ENCODE peak calls at places on chromosome 10, in seven cellular contexts. J is suprapubic skin, G is skeletal muscle cell, P is astrocyte of the cerebellum, O is GM23248, T is uterus, W is breast epithelium. U is an unnamed sample.

GRCh38 chr10:111698711-111699110 is 484.9 kb downstream of the GPAM start:
- DNase-seq in J (no peak), G (no peak), P (no peak), O (peak; percentile 33), T (no peak), W (no peak), U (no peak)

GRCh38 chr10:84352251-84352842 is 24.0 kb downstream of the CCSER2 start:
- DNase-seq in J (no peak), G (no peak), P (no peak), O (peak; percentile 73), T (no peak), W (peak; percentile 36), U (no peak)

GRCh38 chr10:116882631-116883030 is 33.3 kb downstream of the ENO4 start:
- DNase-seq in J (no peak), G (no peak), P (no peak), O (no peak), T (no peak), W (no peak), U (no peak)

GRCh38 chr10:91891285-91892001 is 17.8 kb downstream of the FGFBP3 start:
- DNase-seq in J (no peak), G (peak; percentile 76), P (no peak), O (peak; percentile 55), T (no peak), W (no peak), U (no peak)

GRCh38 chr10:2986341-2986933 is 80.9 kb upstream of the PFKP start:
- DNase-seq in J (no peak), G (no peak), P (no peak), O (no peak), T (no peak), W (no peak), U (no peak)

GRCh38 chr10:120422459-120422858 is 34.6 kb upstream of the PLPP4 start:
- DNase-seq in J (no peak), G (peak; percentile 83), P (peak; percentile 86), O (peak; percentile 98), T (no peak), W (no peak), U (no peak)

GRCh38 chr10:63707254-63707910 is 186.2 kb downstream of the REEP3 start:
- DNase-seq in J (no peak), G (peak; percentile 99), P (peak; percentile 99), O (peak; percentile 98), T (peak; percentile 79), W (no peak), U (no peak)

GRCh38 chr10:63431962-63432797 is 33.6 kb downstream of the JMJD1C start:
- DNase-seq in J (no peak), G (no peak), P (no peak), O (peak; percentile 14), T (no peak), W (no peak), U (no peak)

GRCh38 chr10:64515975-64516699 is 994.9 kb downstream of the REEP3 start:
- DNase-seq in J (no peak), G (no peak), P (no peak), O (no peak), T (no peak), W (no peak), U (no peak)

GRCh38 chr10:86100581-86101061 is 266.0 kb downstream of the GRID1 start:
- DNase-seq in J (no peak), G (no peak), P (no peak), O (peak; percentile 37), T (no peak), W (no peak), U (no peak)

GRCh38 chr10:116542007-116542677 is 3.6 kb upstream of the PNLIP start:
- DNase-seq in J (no peak), G (no peak), P (no peak), O (no peak), T (no peak), W (no peak), U (no peak)

GRCh38 chr10:49620286-49620810 is 6.5 kb downstream of the CHAT start:
- DNase-seq in J (peak; percentile 36), G (no peak), P (no peak), O (no peak), T (no peak), W (no peak), U (no peak)

GRCh38 chr10:70192325-70192966 is 22.1 kb upstream of the SAR1A start:
- DNase-seq in J (no peak), G (no peak), P (no peak), O (peak; percentile 76), T (no peak), W (no peak), U (no peak)

GRCh38 chr10:1716839-1717238 is 20.5 kb downstream of the ADARB2 start:
- DNase-seq in J (no peak), G (no peak), P (no peak), O (no peak), T (no peak), W (no peak), U (no peak)

GRCh38 chr10:77073066-77073960 is 564.3 kb downstream of the KCNMA1 start:
- DNase-seq in J (peak; percentile 77), G (no peak), P (no peak), O (peak; percentile 6), T (peak; percentile 50), W (peak; percentile 74), U (no peak)

GRCh38 chr10:86225098-86225782 is 141.4 kb downstream of the GRID1 start:
- DNase-seq in J (no peak), G (peak; percentile 0), P (peak; percentile 44), O (peak; percentile 87), T (no peak), W (no peak), U (no peak)

GRCh38 chr10:96339383-96339782 is 19.4 kb downstream of the OPALIN start:
- DNase-seq in J (no peak), G (no peak), P (no peak), O (no peak), T (no peak), W (no peak), U (no peak)

GRCh38 chr10:116006508-116006907 is 266.5 kb downstream of the GFRA1 start:
- DNase-seq in J (no peak), G (no peak), P (no peak), O (no peak), T (no peak), W (no peak), U (no peak)

GRCh38 chr10:14553434-14553833 is 221.3 kb downstream of the FAM107B start:
- DNase-seq in J (no peak), G (no peak), P (no peak), O (peak; percentile 88), T (no peak), W (no peak), U (no peak)

GRCh38 chr10:116168329-116168728 is 104.7 kb downstream of the GFRA1 start:
- DNase-seq in J (no peak), G (no peak), P (peak; percentile 41), O (no peak), T (no peak), W (no peak), U (no peak)

GRCh38 chr10:6165221-6165725 is 37.5 kb upstream of the PFKFB3 start:
- DNase-seq in J (no peak), G (no peak), P (no peak), O (no peak), T (no peak), W (no peak), U (no peak)
- H3K4me3 ChIP-seq in J (peak overlapping the region; percentile 78), G (no peak overlapping the region), P (no peak overlapping the region), O (no peak overlapping the region), T (no peak overlapping the region), W (no peak overlapping the region), U (no peak overlapping the region)

DNA sequence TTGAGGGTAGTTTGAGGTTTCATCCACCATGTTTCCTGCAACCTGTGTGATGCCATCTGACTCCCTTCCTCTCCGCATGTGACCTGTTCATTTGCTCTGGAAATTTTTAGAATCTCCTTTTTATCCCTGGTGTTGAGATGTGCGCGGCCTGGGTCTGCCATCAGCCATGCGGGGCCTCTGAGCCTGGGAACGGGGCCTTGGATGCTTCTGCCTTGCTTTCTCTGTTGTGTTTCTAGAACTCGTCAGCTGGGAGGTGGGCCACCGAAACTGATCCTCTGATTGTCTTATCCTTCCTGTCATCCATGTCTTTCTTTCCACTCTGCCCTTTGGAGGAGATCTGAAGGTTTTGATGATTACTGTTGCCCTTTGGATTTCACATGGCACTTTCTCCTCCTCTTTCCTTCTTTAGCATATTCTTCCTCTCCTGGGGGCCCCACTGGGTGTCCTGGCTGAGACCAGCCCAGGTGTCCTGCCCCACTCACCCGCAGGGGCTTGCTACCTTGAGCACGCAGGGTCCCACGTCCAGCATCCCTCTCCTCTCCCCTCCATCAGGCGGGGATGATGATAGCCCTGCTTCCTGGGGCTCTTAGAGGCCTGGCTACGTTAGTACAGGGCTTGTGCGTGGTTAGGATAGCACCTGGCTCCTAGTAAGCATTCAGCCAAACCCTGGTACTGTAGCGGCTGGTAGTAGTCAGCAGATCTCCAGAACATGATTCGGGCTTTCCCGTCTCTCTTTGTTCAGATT is 29.9 kb downstream of the PPP2R2D start:
- DNase-seq in J (no peak), G (no peak), P (no peak), O (no peak), T (no peak), W (no peak), U (no peak)
- H3K4me3 ChIP-seq in J (no peak overlapping the region), G (no peak overlapping the region), P (no peak overlapping the region), O (no peak overlapping the region), T (no peak overlapping the region), W (no peak overlapping the region), U (no peak overlapping the region)

DNA sequence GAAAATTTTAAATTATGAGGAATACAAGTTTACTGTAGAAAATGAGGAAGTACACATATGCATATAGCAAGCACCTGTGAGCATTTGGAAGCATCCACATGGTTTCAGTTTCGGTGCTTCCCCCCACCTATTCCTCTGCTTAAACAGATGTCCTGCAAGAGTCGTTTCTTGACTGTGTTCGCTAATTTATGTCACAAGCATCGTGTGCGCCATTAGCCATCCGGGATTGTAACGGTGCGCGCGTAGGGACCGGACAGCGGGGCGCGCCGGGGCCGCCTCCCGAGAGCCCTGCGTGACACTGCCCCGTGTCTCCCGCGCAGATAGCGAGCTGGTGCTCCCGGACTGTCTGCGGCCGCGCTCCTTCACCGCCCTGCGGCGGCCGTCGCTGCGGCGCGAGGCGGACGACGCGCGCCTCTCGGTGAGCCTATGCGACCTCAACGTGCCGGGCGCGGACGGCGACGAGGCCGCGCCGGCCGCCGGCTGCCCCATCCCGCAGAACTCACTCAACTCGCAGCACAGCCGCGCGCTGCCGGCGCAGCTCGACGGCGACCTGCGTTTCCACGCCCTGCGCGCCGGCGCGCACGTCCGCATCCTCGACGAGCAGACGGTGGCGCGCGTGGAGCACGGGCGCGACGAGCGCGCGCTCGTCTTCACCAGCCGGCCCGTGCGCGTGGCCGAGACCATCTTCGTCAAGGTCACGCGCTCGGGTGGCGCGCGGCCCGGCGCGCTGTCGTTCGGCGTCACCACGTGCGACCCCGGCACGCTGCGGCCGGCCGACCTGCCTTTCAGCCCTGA is 90.9 kb downstream of the NEURL1 start:
- DNase-seq in J (no peak), G (no peak), P (no peak), O (peak; percentile 83), T (no peak), W (no peak), U (no peak)
- H3K4me3 ChIP-seq in J (peak overlapping the region; percentile 55), G (peak overlapping the region; percentile 40), P (no peak overlapping the region), O (peak overlapping the region; percentile 69), T (peak overlapping the region; percentile 11), W (peak overlapping the region; percentile 41), U (peak overlapping the region; percentile 14)

DNA sequence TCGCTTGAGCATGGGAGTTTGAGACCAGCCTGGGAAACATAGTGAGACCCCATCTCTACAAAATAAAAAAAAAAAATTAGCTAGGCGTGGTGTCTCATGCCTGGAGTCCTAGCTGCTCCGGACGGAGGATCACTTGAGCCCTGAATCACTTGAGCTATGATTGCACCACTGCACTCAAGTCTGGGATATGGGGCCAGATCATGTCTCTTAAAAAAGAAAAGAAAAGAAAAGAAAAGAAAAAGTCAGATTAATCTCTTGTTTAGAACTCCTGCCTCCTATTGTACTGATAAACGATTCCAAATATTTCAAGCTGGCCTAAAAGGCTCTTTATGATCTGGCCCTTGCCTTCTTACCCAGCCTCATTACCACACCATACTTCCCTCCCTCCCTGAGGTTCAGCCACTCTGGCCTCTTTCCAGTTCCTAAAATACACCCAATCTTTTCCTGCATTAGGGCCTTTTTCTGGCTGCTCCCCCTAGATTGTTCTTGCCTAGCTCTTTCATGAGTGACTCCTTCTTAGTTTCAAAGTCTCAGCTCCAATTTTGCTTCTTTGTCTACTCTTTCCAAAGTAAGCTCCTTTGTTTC is 41.7 kb downstream of the VCL start:
- DNase-seq in J (no peak), G (peak; percentile 33), P (no peak), O (peak; percentile 91), T (peak; percentile 63), W (no peak), U (peak; percentile 60)
- H3K4me3 ChIP-seq in J (no peak overlapping the region), G (no peak overlapping the region), P (no peak overlapping the region), O (peak overlapping the region; percentile 23), T (no peak overlapping the region), W (no peak overlapping the region), U (no peak overlapping the region)